ENCODE peak calls at places on chromosomes 1 and 21, in four cellular contexts. L, E, U and Q are unnamed samples.

GRCh38 chr1:153626929-153627796 is at the start of gene S100A13:
- DNase-seq in L (peak; percentile 82), E (peak; percentile 90), U (no peak), Q (peak; percentile 96)

GRCh38 chr1:113205980-113206766 is 133.2 kb downstream of the LRIG2 start:
- DNase-seq in L (no peak), E (no peak), U (no peak), Q (no peak)

GRCh38 chr1:44084998-44085675 is 33.5 kb upstream of the KLF17 start:
- DNase-seq in L (no peak), E (no peak), U (no peak), Q (peak; percentile 83)

GRCh38 chr21:43703068-43703880 is 15.7 kb upstream of the PDXK start:
- DNase-seq in L (peak; percentile 52), E (peak; percentile 57), U (no peak), Q (peak; percentile 68)

GRCh38 chr1:2392071-2392442 is 416 bp downstream of the RER1 start:
- DNase-seq in L (peak; percentile 82), E (no peak), U (no peak), Q (no peak)

GRCh38 chr21:46128983-46129571 is 26.3 kb downstream of the FTCD start:
- DNase-seq in L (no peak), E (no peak), U (no peak), Q (no peak)

GRCh38 chr21:25556087-25556486 is 51.2 kb downstream of the MRPL39 start:
- DNase-seq in L (no peak), E (no peak), U (no peak), Q (no peak)

GRCh38 chr1:98373055-98373454 is 288.5 kb upstream of the SNX7 start:
- DNase-seq in L (no peak), E (no peak), U (no peak), Q (no peak)

GRCh38 chr1:173344034-173344743 is 132.9 kb upstream of the PRDX6 start:
- DNase-seq in L (no peak), E (no peak), U (no peak), Q (no peak)

GRCh38 chr21:43814215-43815106 is 25.1 kb downstream of the RRP1 start:
- DNase-seq in L (no peak), E (no peak), U (no peak), Q (no peak)

GRCh38 chr1:98119793-98120192 is 199.0 kb upstream of the DPYD start:
- DNase-seq in L (no peak), E (no peak), U (no peak), Q (peak; percentile 22)

GRCh38 chr1:59595774-59596173 is 219.0 kb upstream of the HOOK1 start:
- DNase-seq in L (no peak), E (no peak), U (no peak), Q (peak; percentile 85)

GRCh38 chr1:3011631-3012510 is 9.4 kb upstream of the ACTRT2 start:
- DNase-seq in L (no peak), E (no peak), U (no peak), Q (no peak)

GRCh38 chr1:54384921-54385726 is 21.1 kb downstream of the SSBP3 start:
- DNase-seq in L (no peak), E (no peak), U (no peak), Q (peak; percentile 53)

GRCh38 chr1:112904071-112904830 is 51.7 kb downstream of the SLC16A1 start:
- DNase-seq in L (no peak), E (no peak), U (no peak), Q (peak; percentile 77)

GRCh38 chr1:25540750-25541350 is 2.6 kb upstream of the LDLRAP1 start:
- DNase-seq in L (no peak), E (no peak), U (no peak), Q (no peak)

GRCh38 chr1:44924835-44925464 is 61.4 kb downstream of the EIF2B3 start:
- DNase-seq in L (no peak), E (peak; percentile 48), U (no peak), Q (peak; percentile 95)

GRCh38 chr1:172254521-172255222 is 165.8 kb upstream of the C1orf105 start:
- DNase-seq in L (no peak), E (no peak), U (no peak), Q (peak; percentile 92)

GRCh38 chr1:67472056-67472455 is 41.9 kb upstream of the SERBP1 start:
- DNase-seq in L (no peak), E (no peak), U (no peak), Q (no peak)

GRCh38 chr21:45410865-45411809 is 6.2 kb downstream of the COL18A1 start:
- DNase-seq in L (peak; percentile 97), E (no peak), U (no peak), Q (no peak)

GRCh38 chr21:34968414-34969333 is 80.4 kb downstream of the RUNX1 start:
- DNase-seq in L (no peak), E (peak; percentile 83), U (no peak), Q (no peak)

GRCh38 chr1:6392081-6392879 is 1.3 kb downstream of the ACOT7 start:
- DNase-seq in L (no peak), E (peak; percentile 58), U (no peak), Q (no peak)

GRCh38 chr1:22288593-22289241 is 145.8 kb upstream of the WNT4 start:
- DNase-seq in L (no peak), E (peak; percentile 12), U (no peak), Q (no peak)

GRCh38 chr1:153550827-153551512 is 1.9 kb upstream of the S100A3 start:
- DNase-seq in L (no peak), E (no peak), U (no peak), Q (no peak)

GRCh38 chr1:226875641-226876295 is 5.4 kb downstream of the PSEN2 start:
- DNase-seq in L (peak; percentile 92), E (no peak), U (no peak), Q (peak; percentile 51)

GRCh38 chr1:17909634-17910033 is 154.5 kb downstream of the ACTL8 start:
- DNase-seq in L (peak; percentile 31), E (no peak), U (no peak), Q (peak; percentile 24)

GRCh38 chr1:208024406-208024805 is 113.5 kb upstream of the CD34 start:
- DNase-seq in L (no peak), E (no peak), U (no peak), Q (no peak)

GRCh38 chr1:85581138-85581801 is 709 bp downstream of the CCN1 start:
- DNase-seq in L (peak; percentile 76), E (peak; percentile 69), U (no peak), Q (peak; percentile 69)

GRCh38 chr1:44805311-44806024 is 1.7 kb downstream of the DYNLT4 start:
- DNase-seq in L (no peak), E (no peak), U (no peak), Q (no peak)

GRCh38 chr21:44064852-44065403 is 42.3 kb upstream of the PWP2 start:
- DNase-seq in L (no peak), E (no peak), U (no peak), Q (no peak)

GRCh38 chr21:42038826-42039425 is 28.8 kb upstream of the ZBTB21 start:
- DNase-seq in L (no peak), E (no peak), U (no peak), Q (peak; percentile 87)

GRCh38 chr1:14852301-14852700 is 253.8 kb downstream of the KAZN start:
- DNase-seq in L (no peak), E (no peak), U (no peak), Q (no peak)

GRCh38 chr1:208047476-208047934 is 136.6 kb upstream of the CD34 start:
- DNase-seq in L (no peak), E (peak; percentile 68), U (no peak), Q (peak; percentile 43)

GRCh38 chr1:30596891-30597290 is 126.5 kb downstream of the MATN1 start:
- DNase-seq in L (no peak), E (no peak), U (no peak), Q (no peak)

GRCh38 chr1:156675271-156675708 is 1.9 kb downstream of the NES start:
- DNase-seq in L (no peak), E (no peak), U (no peak), Q (no peak)

GRCh38 chr21:41923641-41924342 is 30.0 kb downstream of the C2CD2 start:
- DNase-seq in L (no peak), E (no peak), U (no peak), Q (peak; percentile 47)

GRCh38 chr1:119771016-119771415 is 2.3 kb upstream of the HMGCS2 start:
- DNase-seq in L (no peak), E (no peak), U (no peak), Q (peak; percentile 22)

GRCh38 chr1:58555393-58555792 is 8.9 kb upstream of the OMA1 start:
- DNase-seq in L (no peak), E (peak; percentile 46), U (no peak), Q (no peak)

GRCh38 chr1:218823291-218823900 is 350.3 kb upstream of the LYPLAL1 start:
- DNase-seq in L (no peak), E (no peak), U (no peak), Q (peak; percentile 94)

GRCh38 chr21:15301736-15302135 is 236.9 kb upstream of the NRIP1 start:
- DNase-seq in L (no peak), E (peak; percentile 2), U (no peak), Q (no peak)
- TF ChIP-seq MXI1 in L (no peak), E (no peak), U (no peak), Q (no peak)

GRCh38 chr21:28554660-28555475 is 437.8 kb downstream of the LTN1 start:
- DNase-seq in L (no peak), E (no peak), U (no peak), Q (peak; percentile 63)
- TF ChIP-seq MXI1 in L (no peak), E (no peak), U (no peak), Q (no peak)

DNA sequence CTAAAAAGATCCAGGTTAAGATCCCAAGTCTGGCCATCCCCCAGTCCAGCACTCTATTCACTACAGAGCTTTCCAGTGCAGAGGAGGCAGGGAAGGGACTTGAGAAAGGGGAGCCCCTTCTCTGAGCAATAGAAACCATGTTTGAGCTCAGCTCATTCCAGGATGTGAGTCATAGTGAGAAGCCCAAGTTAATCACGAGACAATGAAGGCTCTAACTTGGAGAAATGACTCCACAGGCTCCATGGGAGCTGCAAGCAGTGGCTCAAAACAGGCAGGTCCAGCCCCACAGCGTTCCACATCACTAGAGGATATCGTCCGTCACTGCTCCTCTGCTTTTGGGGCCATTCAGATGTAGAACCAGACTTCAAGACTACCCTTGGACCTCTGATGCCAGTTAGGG is 59.1 kb downstream of the CAMK2N1 start:
- DNase-seq in L (no peak), E (peak; percentile 8), U (no peak), Q (peak; percentile 96)
- TF ChIP-seq MXI1 in L (no peak), E (no peak), U (no peak), Q (no peak)

GRCh38 chr1:204377800-204378608 is 18.3 kb upstream of the PLEKHA6 start:
- DNase-seq in L (peak; percentile 62), E (peak; percentile 69), U (no peak), Q (no peak)
- TF ChIP-seq MXI1 in L (no peak), E (no peak), U (no peak), Q (no peak)

DNA sequence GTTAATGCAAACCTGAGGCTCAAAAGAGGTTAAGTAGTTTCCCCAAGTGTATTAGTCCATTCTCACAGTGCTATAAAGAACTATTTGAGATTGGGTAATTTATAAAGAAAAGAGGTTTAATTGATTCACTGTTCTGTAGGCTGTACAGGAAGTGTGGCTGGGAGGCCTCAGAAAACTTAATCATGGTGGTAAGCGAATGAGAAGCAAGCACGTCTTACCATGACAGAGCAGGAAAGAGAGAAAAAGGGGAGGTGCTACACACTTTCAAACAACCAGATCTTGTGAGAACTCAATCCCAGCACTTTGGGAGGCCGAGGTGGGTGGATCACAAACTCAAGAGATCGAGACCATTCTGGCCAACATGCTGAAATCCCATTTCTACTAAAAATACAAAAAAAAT is 38.5 kb upstream of the RXRG start:
- DNase-seq in L (no peak), E (no peak), U (no peak), Q (no peak)
- TF ChIP-seq MXI1 in L (no peak), E (no peak), U (no peak), Q (no peak)